ENCODE peak calls at places on chromosomes 1 and 21, in seven cellular contexts. One of them, this sample, is unnamed.

GRCh38 chr1:172146149-172146850 is 274.2 kb upstream of the C1orf105 start:
- DNase-seq in transverse colon: no peak
- DNase-seq in tibial nerve: no peak
- DNase-seq in A549: no peak
- DNase-seq in H1: no peak
- DNase-seq in esophagus muscularis mucosa: no peak
- DNase-seq in sigmoid colon: no peak
- DNase-seq in this sample: no peak

GRCh38 chr1:109932232-109932631 is 21.6 kb downstream of the CSF1 start:
- DNase-seq in sigmoid colon: no peak
- DNase-seq in esophagus muscularis mucosa: no peak
- DNase-seq in transverse colon: no peak
- DNase-seq in A549: no peak
- DNase-seq in tibial nerve: no peak
- DNase-seq in H1: no peak
- DNase-seq in this sample: no peak

GRCh38 chr1:87284456-87285240 is 44.0 kb upstream of the LMO4 start:
- DNase-seq in H1: no peak
- DNase-seq in tibial nerve: no peak
- DNase-seq in sigmoid colon: no peak
- DNase-seq in transverse colon: no peak
- DNase-seq in esophagus muscularis mucosa: no peak
- DNase-seq in A549: no peak
- DNase-seq in this sample: no peak

GRCh38 chr1:67831850-67832513 is 1.3 kb downstream of the GNG12 start:
- DNase-seq in transverse colon: peak
- DNase-seq in A549: peak
- DNase-seq in sigmoid colon: peak
- DNase-seq in esophagus muscularis mucosa: no peak
- DNase-seq in tibial nerve: peak
- DNase-seq in H1: no peak
- DNase-seq in this sample: peak

GRCh38 chr21:41612674-41613250 is 104.8 kb upstream of the TMPRSS2 start:
- DNase-seq in sigmoid colon: peak
- DNase-seq in H1: peak
- DNase-seq in esophagus muscularis mucosa: peak
- DNase-seq in tibial nerve: peak
- DNase-seq in A549: peak
- DNase-seq in transverse colon: peak
- DNase-seq in this sample: peak

GRCh38 chr1:173742203-173742886 is 27.6 kb downstream of the KLHL20 start:
- DNase-seq in H1: no peak
- DNase-seq in tibial nerve: no peak
- DNase-seq in esophagus muscularis mucosa: no peak
- DNase-seq in A549: no peak
- DNase-seq in sigmoid colon: no peak
- DNase-seq in transverse colon: no peak
- DNase-seq in this sample: no peak

GRCh38 chr1:65105596-65105995 is 42.4 kb upstream of the AK4 start:
- DNase-seq in H1: no peak
- DNase-seq in tibial nerve: no peak
- DNase-seq in transverse colon: no peak
- DNase-seq in sigmoid colon: no peak
- DNase-seq in esophagus muscularis mucosa: no peak
- DNase-seq in A549: no peak
- DNase-seq in this sample: no peak

GRCh38 chr1:59125711-59126320 is 171.1 kb upstream of the FGGY start:
- DNase-seq in tibial nerve: no peak
- DNase-seq in esophagus muscularis mucosa: no peak
- DNase-seq in transverse colon: no peak
- DNase-seq in H1: no peak
- DNase-seq in A549: no peak
- DNase-seq in sigmoid colon: no peak
- DNase-seq in this sample: no peak

GRCh38 chr1:175804556-175804955 is 61.2 kb upstream of the TNR start:
- DNase-seq in H1: no peak
- DNase-seq in tibial nerve: no peak
- DNase-seq in sigmoid colon: no peak
- DNase-seq in transverse colon: no peak
- DNase-seq in A549: no peak
- DNase-seq in esophagus muscularis mucosa: no peak
- DNase-seq in this sample: no peak

GRCh38 chr21:33268736-33269441 is 2.7 kb downstream of the IL10RB start:
- DNase-seq in sigmoid colon: no peak
- DNase-seq in esophagus muscularis mucosa: no peak
- DNase-seq in tibial nerve: no peak
- DNase-seq in A549: no peak
- DNase-seq in H1: no peak
- DNase-seq in transverse colon: peak
- DNase-seq in this sample: peak

GRCh38 chr1:204041803-204042505 is 31.0 kb upstream of the SOX13 start:
- DNase-seq in transverse colon: no peak
- DNase-seq in esophagus muscularis mucosa: no peak
- DNase-seq in H1: no peak
- DNase-seq in sigmoid colon: peak
- DNase-seq in tibial nerve: no peak
- DNase-seq in A549: no peak
- DNase-seq in this sample: no peak

GRCh38 chr1:212814989-212815388 is 23.3 kb downstream of the TATDN3 start:
- DNase-seq in A549: no peak
- DNase-seq in sigmoid colon: no peak
- DNase-seq in transverse colon: no peak
- DNase-seq in tibial nerve: no peak
- DNase-seq in esophagus muscularis mucosa: no peak
- DNase-seq in H1: no peak
- DNase-seq in this sample: no peak

GRCh38 chr1:202233824-202234223 is 40.2 kb downstream of the LGR6 start:
- DNase-seq in H1: no peak
- DNase-seq in esophagus muscularis mucosa: no peak
- DNase-seq in tibial nerve: no peak
- DNase-seq in sigmoid colon: no peak
- DNase-seq in transverse colon: no peak
- DNase-seq in A549: no peak
- DNase-seq in this sample: no peak

GRCh38 chr1:202235003-202235660 is 41.5 kb downstream of the LGR6 start:
- DNase-seq in A549: no peak
- DNase-seq in transverse colon: no peak
- DNase-seq in esophagus muscularis mucosa: no peak
- DNase-seq in H1: no peak
- DNase-seq in sigmoid colon: no peak
- DNase-seq in tibial nerve: no peak
- DNase-seq in this sample: no peak

GRCh38 chr1:202237052-202237451 is 43.5 kb downstream of the LGR6 start:
- DNase-seq in tibial nerve: no peak
- DNase-seq in esophagus muscularis mucosa: no peak
- DNase-seq in transverse colon: peak
- DNase-seq in sigmoid colon: peak
- DNase-seq in A549: peak
- DNase-seq in H1: peak
- DNase-seq in this sample: no peak

GRCh38 chr1:202234331-202235002 is 40.9 kb downstream of the LGR6 start:
- DNase-seq in transverse colon: no peak
- DNase-seq in sigmoid colon: no peak
- DNase-seq in tibial nerve: no peak
- DNase-seq in esophagus muscularis mucosa: no peak
- DNase-seq in H1: no peak
- DNase-seq in A549: no peak
- DNase-seq in this sample: no peak

DNA sequence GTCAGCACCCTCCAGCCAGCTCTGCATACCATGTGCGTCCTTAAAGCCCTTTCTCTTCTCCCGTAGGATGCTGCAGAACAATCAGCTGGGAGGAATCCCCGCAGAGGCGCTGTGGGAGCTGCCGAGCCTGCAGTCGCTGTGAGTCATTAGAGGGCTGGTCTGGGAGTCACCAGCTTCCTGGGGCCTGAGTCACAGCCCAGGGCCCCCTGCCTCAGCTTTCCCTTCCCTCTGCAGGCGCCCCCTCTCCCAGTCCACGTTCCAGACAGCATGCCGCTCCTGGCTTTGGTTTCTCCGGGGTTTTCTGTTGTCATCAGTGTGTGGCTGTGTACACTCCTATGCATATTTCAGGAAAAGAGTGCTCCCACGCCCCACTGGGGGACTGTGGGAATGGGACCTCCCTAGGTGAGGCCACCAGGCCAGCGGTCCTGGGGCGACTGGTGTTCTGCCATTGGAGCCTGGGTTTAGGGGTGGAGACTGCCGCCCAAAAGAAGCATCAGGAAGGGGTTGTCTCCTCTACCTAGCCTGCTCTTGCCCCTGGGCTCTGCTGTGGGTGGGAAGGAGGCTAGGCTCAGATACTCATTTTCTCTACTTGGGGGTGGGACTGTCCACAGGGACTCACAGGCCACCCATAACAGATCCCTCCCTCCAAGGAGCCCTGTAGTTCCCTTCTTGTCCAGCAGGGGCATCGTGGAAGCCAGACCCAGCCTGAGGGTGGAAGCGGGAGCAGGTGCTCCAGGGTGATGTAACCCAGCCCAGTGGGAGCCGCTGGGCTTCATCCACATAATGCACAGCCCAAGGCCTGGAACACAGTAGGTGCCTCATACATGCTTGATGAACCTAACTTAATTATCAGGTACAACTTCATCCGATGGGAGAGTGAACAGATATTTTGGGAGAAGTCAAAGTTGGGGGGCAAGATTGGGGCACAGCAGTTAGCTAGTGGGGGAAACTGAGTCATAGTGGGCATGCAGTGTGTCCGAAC is 42.5 kb downstream of the LGR6 start:
- DNase-seq in sigmoid colon: no peak
- DNase-seq in transverse colon: peak
- DNase-seq in esophagus muscularis mucosa: no peak
- DNase-seq in tibial nerve: no peak
- DNase-seq in A549: peak
- DNase-seq in H1: peak
- DNase-seq in this sample: peak
- TF ChIP-seq EP300 in sigmoid colon: no peak
- TF ChIP-seq EP300 in transverse colon: no peak
- TF ChIP-seq EP300 in esophagus muscularis mucosa: no peak
- TF ChIP-seq EP300 in tibial nerve: no peak
- TF ChIP-seq EP300 in A549: no peak
- TF ChIP-seq EP300 in H1: no peak
- TF ChIP-seq EP300 in this sample: no peak

GRCh38 chr1:197218857-197219256 is 49.2 kb upstream of the CRB1 start:
- DNase-seq in esophagus muscularis mucosa: no peak
- DNase-seq in A549: no peak
- DNase-seq in tibial nerve: no peak
- DNase-seq in transverse colon: no peak
- DNase-seq in sigmoid colon: no peak
- DNase-seq in H1: no peak
- DNase-seq in this sample: no peak

GRCh38 chr1:197208945-197209344 is 59.1 kb upstream of the CRB1 start:
- DNase-seq in sigmoid colon: no peak
- DNase-seq in transverse colon: no peak
- DNase-seq in tibial nerve: no peak
- DNase-seq in H1: no peak
- DNase-seq in esophagus muscularis mucosa: no peak
- DNase-seq in A549: no peak
- DNase-seq in this sample: no peak

GRCh38 chr1:197210426-197210825 is 57.6 kb upstream of the CRB1 start:
- DNase-seq in H1: no peak
- DNase-seq in sigmoid colon: no peak
- DNase-seq in esophagus muscularis mucosa: no peak
- DNase-seq in A549: no peak
- DNase-seq in tibial nerve: no peak
- DNase-seq in transverse colon: no peak
- DNase-seq in this sample: no peak

DNA sequence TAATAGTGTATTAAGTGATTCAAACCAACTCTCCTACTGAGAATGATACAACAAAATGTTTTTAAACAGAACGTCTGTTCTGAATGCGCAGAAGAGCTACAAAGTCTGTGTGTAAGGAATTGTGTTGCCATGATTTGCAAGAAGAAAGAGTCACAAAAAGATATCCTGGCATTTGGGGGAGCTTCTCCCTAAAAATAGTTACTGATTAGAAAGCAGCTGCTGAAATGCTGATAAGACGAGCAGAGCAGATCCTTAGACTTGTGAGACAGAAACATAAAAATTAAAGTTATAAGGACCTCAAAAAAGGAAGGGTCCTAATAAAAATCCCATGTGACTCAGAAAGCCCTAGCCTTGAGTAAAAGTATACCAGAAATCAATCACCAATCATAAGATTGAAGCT is 54.9 kb upstream of the CRB1 start:
- DNase-seq in esophagus muscularis mucosa: no peak
- DNase-seq in A549: no peak
- DNase-seq in transverse colon: no peak
- DNase-seq in H1: no peak
- DNase-seq in tibial nerve: no peak
- DNase-seq in sigmoid colon: no peak
- DNase-seq in this sample: no peak
- TF ChIP-seq EP300 in esophagus muscularis mucosa: no peak
- TF ChIP-seq EP300 in A549: no peak
- TF ChIP-seq EP300 in transverse colon: no peak
- TF ChIP-seq EP300 in H1: no peak
- TF ChIP-seq EP300 in tibial nerve: no peak
- TF ChIP-seq EP300 in sigmoid colon: no peak
- TF ChIP-seq EP300 in this sample: no peak

GRCh38 chr1:210598135-210598652 is 269.5 kb downstream of the HHAT start:
- DNase-seq in transverse colon: peak
- DNase-seq in H1: no peak
- DNase-seq in A549: peak
- DNase-seq in esophagus muscularis mucosa: no peak
- DNase-seq in sigmoid colon: peak
- DNase-seq in tibial nerve: no peak
- DNase-seq in this sample: no peak
- TF ChIP-seq EP300 in transverse colon: no peak
- TF ChIP-seq EP300 in H1: no peak
- TF ChIP-seq EP300 in A549: peak
- TF ChIP-seq EP300 in esophagus muscularis mucosa: no peak
- TF ChIP-seq EP300 in sigmoid colon: no peak
- TF ChIP-seq EP300 in tibial nerve: no peak
- TF ChIP-seq EP300 in this sample: no peak

DNA sequence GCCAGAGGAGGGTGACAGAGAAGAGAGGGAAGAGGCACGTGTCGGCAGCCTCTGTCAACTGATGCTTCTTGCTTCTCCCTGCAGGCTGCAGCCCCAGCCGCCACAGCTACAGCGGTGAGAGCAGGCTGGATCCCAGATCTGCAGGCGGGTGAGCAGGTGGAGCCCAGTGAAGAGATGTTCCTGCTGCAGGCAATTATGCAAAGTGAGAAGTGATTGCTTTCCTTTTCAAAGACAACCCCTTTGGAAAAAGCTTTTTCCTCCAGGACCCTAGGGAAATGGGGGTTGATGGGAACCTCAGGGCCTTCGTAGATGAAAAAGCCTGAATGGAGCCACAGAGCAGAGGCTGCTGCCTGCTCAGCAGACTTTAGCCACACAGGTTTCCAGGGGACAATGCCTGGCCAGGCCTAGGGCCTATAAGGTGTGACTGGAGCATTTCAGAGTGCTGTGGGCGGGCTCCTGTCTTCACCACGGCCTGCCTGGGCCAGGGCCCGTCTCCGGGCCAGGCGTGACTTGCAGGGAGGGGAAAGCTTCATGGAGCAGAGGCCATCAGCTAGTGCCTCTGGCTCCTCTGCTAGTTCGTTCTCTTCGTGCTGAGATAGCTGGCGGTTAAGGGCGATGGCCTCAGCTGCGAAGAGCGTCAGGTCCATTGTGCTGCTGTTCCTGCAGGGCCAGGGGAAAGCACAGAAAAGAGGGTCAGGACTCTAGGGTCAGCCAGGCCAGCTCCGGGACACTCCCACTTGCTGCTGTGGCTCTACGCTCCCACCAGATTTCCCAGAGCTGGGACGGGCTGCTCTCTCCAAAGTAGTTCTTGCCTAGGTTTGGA is 6.9 kb upstream of the KNCN start:
- DNase-seq in sigmoid colon: no peak
- DNase-seq in esophagus muscularis mucosa: no peak
- DNase-seq in tibial nerve: no peak
- DNase-seq in A549: no peak
- DNase-seq in H1: no peak
- DNase-seq in transverse colon: no peak
- DNase-seq in this sample: no peak
- TF ChIP-seq EP300 in sigmoid colon: no peak
- TF ChIP-seq EP300 in esophagus muscularis mucosa: no peak
- TF ChIP-seq EP300 in tibial nerve: no peak
- TF ChIP-seq EP300 in A549: no peak
- TF ChIP-seq EP300 in H1: no peak
- TF ChIP-seq EP300 in transverse colon: no peak
- TF ChIP-seq EP300 in this sample: no peak

This sample was measured in ovary.